ENCODE peak calls at places on chromosomes 7 and 10, in ten cellular contexts. J is CD4-positive, CD25-positive, alpha-beta regulatory T cell; S is cardiac fibroblast; N is iPS-NIHi11; C is amniotic stem cell; Z is stomach; L is SK-N-SH; Y is dorsolateral prefrontal cortex; B is neural crest cell; K is COLO829. M is an unnamed sample.

GRCh38 chr7:23680417-23681405 is 712 bp downstream of the FAM221A start:
- DNase-seq in Z (peak), N (peak), C (no peak), J (peak), B (peak), K (no peak), Y (peak), L (peak), S (peak), M (peak)

GRCh38 chr7:78514653-78515052 is 716.1 kb downstream of the PHTF2 start:
- DNase-seq in B (no peak), N (no peak), J (no peak), S (no peak), C (no peak), Z (no peak), K (no peak), L (no peak), Y (no peak), M (no peak)

GRCh38 chr10:116849271-116850057 is at the start of gene ENO4:
- DNase-seq in J (peak), K (no peak), Y (peak), B (peak), N (peak), L (peak), S (peak), Z (peak), C (peak), M (peak)

GRCh38 chr10:113017375-113017774 is 67.3 kb downstream of the TCF7L2 start:
- DNase-seq in N (no peak), S (no peak), Y (no peak), B (no peak), C (no peak), Z (no peak), J (no peak), L (no peak), K (no peak), M (no peak)

GRCh38 chr7:43294080-43294630 is 181.7 kb downstream of the HECW1 start:
- DNase-seq in Z (no peak), L (no peak), B (no peak), N (no peak), Y (peak), S (peak), K (peak), C (no peak), J (no peak), M (no peak)

GRCh38 chr7:41696323-41696916 is 6.5 kb downstream of the INHBA start:
- DNase-seq in K (peak), J (peak), C (peak), N (peak), Z (peak), S (peak), Y (no peak), L (peak), B (peak), M (peak)

GRCh38 chr7:27188666-27189559 is 3.9 kb upstream of the HOXA11 start:
- DNase-seq in Y (no peak), B (no peak), S (peak), J (peak), C (no peak), N (peak), Z (peak), L (no peak), K (no peak), M (peak)

GRCh38 chr10:93074137-93074596 is 474 bp downstream of the CYP26A1 start:
- DNase-seq in B (no peak), J (no peak), K (no peak), Y (no peak), Z (no peak), N (peak), C (no peak), L (peak), S (no peak), M (no peak)

GRCh38 chr10:103847909-103848468 is 7.4 kb downstream of the SH3PXD2A start:
- DNase-seq in L (peak), B (no peak), K (no peak), Y (no peak), C (no peak), S (no peak), J (peak), Z (no peak), N (peak), M (no peak)

GRCh38 chr7:95407751-95408150 is 11.6 kb upstream of the PON3 start:
- DNase-seq in Y (no peak), K (peak), Z (no peak), B (no peak), N (peak), L (no peak), J (no peak), S (no peak), C (no peak), M (no peak)

GRCh38 chr10:34031410-34031809 is 696.9 kb upstream of the NRP1 start:
- DNase-seq in S (peak), N (no peak), J (no peak), Z (no peak), K (no peak), Y (peak), B (no peak), L (no peak), C (peak), M (no peak)

GRCh38 chr10:66455304-66455703 is 470.5 kb upstream of the LRRTM3 start:
- DNase-seq in B (no peak), S (no peak), J (no peak), Z (no peak), L (no peak), C (no peak), K (no peak), N (no peak), Y (no peak), M (peak)

GRCh38 chr10:17668435-17669184 is 24.7 kb downstream of the STAM start:
- DNase-seq in Y (no peak), B (no peak), J (peak), Z (no peak), C (no peak), N (no peak), K (no peak), S (no peak), L (no peak), M (no peak)

GRCh38 chr10:123408660-123409059 is 254.5 kb downstream of the BUB3 start:
- DNase-seq in B (no peak), N (no peak), Y (no peak), Z (no peak), J (no peak), C (no peak), L (no peak), S (no peak), K (no peak), M (no peak)

GRCh38 chr7:93461350-93461749 is 113.2 kb downstream of the CALCR start:
- DNase-seq in C (no peak), J (no peak), Z (no peak), N (no peak), L (no peak), S (no peak), B (no peak), Y (no peak), K (no peak), M (peak)

GRCh38 chr10:6114758-6115410 is 26.1 kb downstream of the RBM17 start:
- DNase-seq in Y (no peak), Z (no peak), S (peak), C (peak), B (no peak), J (no peak), N (no peak), K (peak), L (no peak), M (no peak)

GRCh38 chr7:35289376-35289775 is 35.5 kb upstream of the TBX20 start:
- DNase-seq in Y (no peak), K (no peak), C (no peak), Z (no peak), B (no peak), L (peak), N (no peak), J (no peak), S (no peak), M (no peak)

GRCh38 chr7:101216001-101216859 is 1.2 kb downstream of the PLOD3 start:
- DNase-seq in C (no peak), L (no peak), B (no peak), J (peak), N (no peak), S (peak), Z (no peak), K (peak), Y (no peak), M (peak)